ENCODE peak calls at places on chromosome 1, in six cellular contexts. S is T-helper 1 cell, R is AG08395, Q is NCI-H1105, E is cardiac fibroblast, P is HFFc6. K is an unnamed sample.

GRCh38 chr1:244730153-244730933 is 77.4 kb downstream of the DESI2 start:
- DNase-seq in S (peak), R (peak), Q (peak), E (peak), P (no peak), K (peak)

GRCh38 chr1:116424438-116424837 is 51.4 kb downstream of the ATP1A1 start:
- DNase-seq in S (no peak), R (no peak), Q (no peak), E (no peak), P (no peak), K (no peak)

GRCh38 chr1:156291226-156292061 is 4.0 kb downstream of the GLMP start:
- DNase-seq in S (no peak), R (peak), Q (peak), E (peak), P (peak), K (peak)

GRCh38 chr1:177248258-177248657 is 77.5 kb downstream of the BRINP2 start:
- DNase-seq in S (no peak), R (no peak), Q (no peak), E (no peak), P (no peak), K (no peak)

GRCh38 chr1:150160964-150161626 is 11.4 kb downstream of the PLEKHO1 start:
- DNase-seq in S (peak), R (no peak), Q (no peak), E (peak), P (no peak), K (no peak)

GRCh38 chr1:11399250-11399649 is 79.7 kb upstream of the DISP3 start:
- DNase-seq in S (no peak), R (no peak), Q (no peak), E (no peak), P (no peak), K (no peak)

GRCh38 chr1:152756872-152757271 is 953 bp upstream of the KPRP start:
- DNase-seq in S (no peak), R (no peak), Q (no peak), E (no peak), P (no peak), K (no peak)

GRCh38 chr1:27496604-27497155 is 6.7 kb upstream of the WASF2 start:
- DNase-seq in S (no peak), R (no peak), Q (no peak), E (peak), P (no peak), K (no peak)

GRCh38 chr1:241963722-241964121 is 6.2 kb downstream of the BECN2 start:
- DNase-seq in S (no peak), R (no peak), Q (no peak), E (no peak), P (no peak), K (no peak)

GRCh38 chr1:209045326-209046057 is 538.0 kb upstream of the CAMK1G start:
- DNase-seq in S (no peak), R (peak), Q (no peak), E (no peak), P (peak), K (no peak)

GRCh38 chr1:180244840-180245239 is 14.8 kb downstream of the LHX4 start:
- DNase-seq in S (no peak), R (no peak), Q (no peak), E (no peak), P (no peak), K (no peak)

GRCh38 chr1:47660622-47661021 is 222.8 kb downstream of the FOXD2 start:
- DNase-seq in S (no peak), R (no peak), Q (peak), E (no peak), P (no peak), K (no peak)

GRCh38 chr1:226400519-226401406 is 7.1 kb downstream of the PARP1 start:
- DNase-seq in S (no peak), R (no peak), Q (no peak), E (no peak), P (no peak), K (no peak)

GRCh38 chr1:214549604-214550338 is 1.6 kb downstream of the PTPN14 start:
- DNase-seq in S (no peak), R (peak), Q (no peak), E (peak), P (peak), K (no peak)

GRCh38 chr1:9270290-9270900 is 22.3 kb upstream of the SPSB1 start:
- DNase-seq in S (no peak), R (no peak), Q (peak), E (no peak), P (no peak), K (no peak)

GRCh38 chr1:72037745-72038343 is 244.5 kb downstream of the NEGR1 start:
- DNase-seq in S (peak), R (peak), Q (peak), E (peak), P (peak), K (no peak)

GRCh38 chr1:193221641-193222040 is 35.2 kb upstream of the B3GALT2 start:
- DNase-seq in S (no peak), R (no peak), Q (no peak), E (no peak), P (no peak), K (no peak)

GRCh38 chr1:235502601-235503332 is 1.5 kb downstream of the B3GALNT2 start:
- DNase-seq in S (peak), R (no peak), Q (no peak), E (peak), P (peak), K (peak)

GRCh38 chr1:33735624-33736023 is 128.3 kb upstream of the HMGB4 start:
- DNase-seq in S (no peak), R (peak), Q (no peak), E (peak), P (peak), K (no peak)

GRCh38 chr1:31441970-31442647 is 29.1 kb downstream of the SERINC2 start:
- DNase-seq in S (no peak), R (no peak), Q (no peak), E (no peak), P (no peak), K (no peak)

GRCh38 chr1:225811622-225812487 is 1.9 kb downstream of the EPHX1 start:
- DNase-seq in S (no peak), R (peak), Q (no peak), E (peak), P (no peak), K (no peak)